ENCODE peak calls at places on chromosomes 12 and 14, in four cellular contexts. E, M, Y and C are unnamed samples.

GRCh38 chr14:71300474-71301359 is 393.5 kb downstream of the PCNX1 start:
- DNase-seq in Y (no peak), E (no peak), M (peak; percentile 63), C (no peak)

GRCh38 chr12:77031745-77032144 is 33.6 kb downstream of the E2F7 start:
- DNase-seq in E (no peak), M (peak; percentile 27), Y (peak; percentile 58), C (no peak)

GRCh38 chr12:12887471-12887870 is 3.9 kb upstream of the GPRC5A start:
- DNase-seq in Y (no peak), E (no peak), M (no peak), C (no peak)

GRCh38 chr14:60951781-60952435 is 29.0 kb downstream of the TRMT5 start:
- DNase-seq in Y (no peak), M (no peak), E (no peak), C (no peak)

GRCh38 chr12:132014915-132015280 is 65.2 kb downstream of the EP400 start:
- DNase-seq in E (no peak), Y (no peak), M (no peak), C (no peak)

GRCh38 chr12:77686760-77687159 is 143.9 kb upstream of the NAV3 start:
- DNase-seq in E (no peak), Y (no peak), M (peak; percentile 22), C (no peak)

GRCh38 chr14:76644875-76645518 is 116.3 kb upstream of the VASH1 start:
- DNase-seq in M (peak; percentile 47), E (peak; percentile 52), Y (peak; percentile 57), C (peak; percentile 6)

GRCh38 chr12:6821674-6822433 is at the start of gene GPR162:
- DNase-seq in E (no peak), M (peak; percentile 75), Y (no peak), C (no peak)

GRCh38 chr12:22588817-22589216 is 36.2 kb upstream of the ETNK1 start:
- DNase-seq in M (no peak), Y (no peak), E (no peak), C (no peak)

GRCh38 chr12:45557020-45557419 is 172.5 kb upstream of the ARID2 start:
- DNase-seq in M (no peak), E (no peak), Y (no peak), C (no peak)

GRCh38 chr12:104457746-104458644 is 1.2 kb downstream of the CHST11 start:
- DNase-seq in M (no peak), Y (peak; percentile 25), E (peak; percentile 70), C (no peak)

GRCh38 chr12:19203539-19204506 is 74.3 kb downstream of the PLEKHA5 start:
- DNase-seq in Y (no peak), M (no peak), E (no peak), C (no peak)

GRCh38 chr14:71119075-71119474 is 211.8 kb downstream of the PCNX1 start:
- DNase-seq in E (no peak), Y (peak; percentile 38), M (no peak), C (peak; percentile 57)

GRCh38 chr14:102088012-102088792 is 1.4 kb upstream of the HSP90AA1 start:
- DNase-seq in M (peak; percentile 59), E (peak; percentile 56), Y (no peak), C (no peak)

DNA sequence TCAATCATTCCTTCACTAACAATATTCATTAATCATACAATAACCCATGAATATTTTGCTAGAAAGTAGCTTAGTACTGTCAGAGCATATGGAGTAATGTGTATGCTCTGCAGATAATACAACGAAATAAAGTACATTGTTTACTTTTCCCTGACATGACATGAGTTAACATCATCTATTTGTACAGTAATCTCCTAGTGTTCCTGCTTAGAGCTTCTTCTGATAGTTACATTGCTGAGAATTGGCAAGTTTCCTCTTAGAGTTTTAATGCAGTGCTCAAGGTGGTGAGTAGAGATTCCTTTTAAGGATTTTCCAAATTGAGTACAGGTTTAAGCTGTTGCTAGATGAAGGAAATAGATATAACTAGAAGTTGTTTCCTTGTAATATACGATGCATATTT is 164.5 kb upstream of the NPAS3 start:
- DNase-seq in Y (no peak), E (no peak), M (no peak), C (no peak)
- TF ChIP-seq CTCF in Y (no peak), E (no peak), M (no peak), C (no peak)

GRCh38 chr12:17215754-17216153 is 609.8 kb upstream of the LMO3 start:
- DNase-seq in M (no peak), E (no peak), Y (peak; percentile 2), C (no peak)
- TF ChIP-seq CTCF in M (no peak), E (no peak), Y (no peak), C (no peak)

DNA sequence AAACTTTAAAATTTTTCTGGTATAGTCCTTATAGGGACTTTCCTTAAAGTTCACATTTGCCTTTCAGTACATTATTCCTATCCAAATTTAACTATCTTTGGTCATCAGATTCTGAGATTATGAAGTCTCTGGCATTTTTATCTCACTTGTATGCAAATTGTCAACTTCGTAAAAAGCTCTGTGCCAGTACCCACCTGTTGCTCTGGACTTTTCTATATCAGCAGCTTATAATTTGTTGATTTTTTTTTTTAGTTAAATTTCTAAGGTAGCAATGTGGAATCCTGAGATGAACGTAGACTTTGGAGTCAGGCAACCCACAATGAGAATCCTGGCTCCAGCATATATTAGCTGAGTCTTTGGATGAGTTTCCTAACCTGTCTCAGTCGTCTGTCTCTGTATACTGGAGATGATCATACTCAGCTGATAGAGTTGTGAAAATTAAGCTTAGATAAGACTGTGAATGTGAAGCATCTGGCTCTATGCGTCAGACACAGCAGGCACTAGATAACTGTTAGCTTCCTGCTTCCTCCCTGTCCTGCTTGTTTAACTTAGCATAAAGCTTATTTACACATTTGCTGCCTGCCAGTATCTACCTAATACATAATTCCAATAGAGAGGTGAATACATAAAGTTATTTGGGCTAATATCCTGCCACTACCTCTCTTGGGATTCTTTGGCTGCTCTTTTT is 59.8 kb downstream of the MARK3 start:
- DNase-seq in Y (no peak), M (peak; percentile 72), E (no peak), C (no peak)
- TF ChIP-seq CTCF in Y (no peak), M (no peak), E (no peak), C (no peak)

GRCh38 chr14:28773176-28773575 is 6.6 kb downstream of the FOXG1 start:
- DNase-seq in Y (no peak), E (no peak), M (no peak), C (no peak)

GRCh38 chr14:28776482-28777266 is 10.1 kb downstream of the FOXG1 start:
- DNase-seq in M (no peak), E (no peak), Y (no peak), C (no peak)

GRCh38 chr14:28772613-28773012 is 6.0 kb downstream of the FOXG1 start:
- DNase-seq in M (no peak), Y (no peak), E (no peak), C (no peak)

GRCh38 chr14:28774764-28775738 is 8.5 kb downstream of the FOXG1 start:
- DNase-seq in M (no peak), E (no peak), Y (no peak), C (no peak)

DNA sequence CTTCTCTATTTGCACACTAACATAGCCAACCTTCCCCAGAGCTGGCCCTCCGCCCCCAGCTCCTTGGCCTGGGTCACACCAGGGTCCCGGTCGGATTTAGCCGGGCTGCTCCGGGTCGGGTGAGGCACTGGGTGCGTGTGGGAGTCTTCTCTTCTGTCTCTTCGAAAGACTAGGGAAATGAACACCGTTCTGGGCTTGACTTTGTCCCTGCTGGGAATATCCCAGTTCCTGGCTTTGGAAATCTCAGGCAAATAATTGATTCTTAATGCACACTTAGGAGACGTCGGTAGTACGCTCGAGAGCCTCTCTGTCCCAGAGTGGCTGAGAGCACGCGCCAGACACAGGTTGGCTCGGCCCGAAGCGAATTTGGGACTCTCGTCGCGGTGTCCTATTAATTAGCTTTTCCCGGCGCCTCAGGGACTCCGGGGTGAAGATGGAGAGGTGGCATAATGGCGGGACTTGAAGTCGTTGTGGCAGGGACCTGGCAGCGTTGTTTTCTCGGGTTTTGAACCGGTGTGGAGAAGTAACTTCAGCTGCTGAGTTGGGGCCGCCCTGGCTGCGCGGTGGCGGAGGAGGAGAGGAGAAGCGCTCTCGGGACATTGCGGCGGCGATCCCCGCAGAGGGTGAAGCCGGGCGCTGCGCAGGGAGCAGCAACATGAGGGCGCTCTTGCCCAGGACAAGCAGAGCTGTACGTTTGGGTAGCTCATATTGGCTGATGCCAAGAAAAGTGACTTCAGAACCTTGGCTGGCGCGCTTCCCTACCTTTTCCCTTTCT is 7.5 kb downstream of the FOXG1 start:
- DNase-seq in M (peak; percentile 54), E (no peak), Y (no peak), C (no peak)
- TF ChIP-seq CTCF in M (peak; percentile 55), E (peak; percentile 29), Y (no peak), C (peak; percentile 38)

GRCh38 chr12:30754750-30755394 is at the start of gene CAPRIN2:
- DNase-seq in Y (peak; percentile 93), E (peak; percentile 92), M (peak; percentile 99), C (peak; percentile 92)
- TF ChIP-seq CTCF in Y (peak; percentile 21), E (peak; percentile 64), M (peak; percentile 29), C (peak; percentile 69)

GRCh38 chr12:55659486-55660385 is 23.0 kb downstream of the OR10P1 start:
- DNase-seq in M (peak; percentile 72), E (no peak), Y (peak; percentile 30), C (no peak)
- TF ChIP-seq CTCF in M (peak; percentile 61), E (peak; percentile 54), Y (peak; percentile 39), C (peak; percentile 59)

GRCh38 chr12:46933947-46934346 is 108.2 kb upstream of the SLC38A4 start:
- DNase-seq in M (peak; percentile 77), E (peak; percentile 20), Y (peak; percentile 68), C (peak; percentile 69)
- TF ChIP-seq CTCF in M (peak; percentile 63), E (peak; percentile 49), Y (peak; percentile 71), C (peak; percentile 83)

DNA sequence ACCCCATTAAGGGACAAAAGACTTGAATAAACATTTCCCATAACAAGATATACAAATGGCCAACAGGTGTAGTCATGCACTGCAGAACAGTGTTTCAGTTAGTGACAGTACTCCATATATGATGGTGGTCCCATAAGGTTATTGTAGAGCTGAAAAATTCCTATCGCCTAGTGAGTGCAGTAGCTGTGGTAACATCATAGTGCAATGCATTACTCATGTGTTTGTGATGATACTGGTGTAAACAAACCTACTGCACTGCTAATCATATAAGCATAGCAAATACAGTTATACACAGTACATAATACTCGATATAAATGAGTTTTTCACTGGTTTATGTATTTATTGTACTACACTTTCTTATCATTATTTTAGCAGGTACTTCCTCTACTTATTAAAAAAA is 168.7 kb downstream of the C12orf75 start:
- DNase-seq in Y (no peak), M (no peak), E (no peak), C (no peak)
- TF ChIP-seq CTCF in Y (no peak), M (no peak), E (no peak), C (no peak)